ENCODE peak calls at places on chromosomes 2 and 18, in five cellular contexts. One of them, this sample, is unnamed.

GRCh38 chr18:1544016-1544415 is 639.3 kb downstream of the ADCYAP1 start:
- DNase-seq in H9: no peak
- DNase-seq in IMR-90: no peak
- DNase-seq in neuronal stem cell: no peak
- DNase-seq in mesenchymal stem cell: no peak
- DNase-seq in this sample: no peak

GRCh38 chr2:188787661-188788044 is 186.5 kb upstream of the COL3A1 start:
- DNase-seq in H9: no peak
- DNase-seq in IMR-90: no peak
- DNase-seq in neuronal stem cell: no peak
- DNase-seq in mesenchymal stem cell: peak
- DNase-seq in this sample: no peak

GRCh38 chr2:52429740-52430139 is 1337.9 kb upstream of the CHAC2 start:
- DNase-seq in H9: no peak
- DNase-seq in IMR-90: peak
- DNase-seq in neuronal stem cell: no peak
- DNase-seq in mesenchymal stem cell: no peak
- DNase-seq in this sample: no peak

GRCh38 chr2:208208335-208209085 is 18.7 kb upstream of the C2orf80 start:
- DNase-seq in H9: no peak
- DNase-seq in IMR-90: no peak
- DNase-seq in neuronal stem cell: no peak
- DNase-seq in mesenchymal stem cell: no peak
- DNase-seq in this sample: no peak

GRCh38 chr2:166468124-166469024 is 25.7 kb downstream of the SCN7A start:
- DNase-seq in H9: no peak
- DNase-seq in IMR-90: no peak
- DNase-seq in neuronal stem cell: no peak
- DNase-seq in mesenchymal stem cell: peak
- DNase-seq in this sample: no peak

GRCh38 chr2:121099329-121100318 is 185.4 kb downstream of the TFCP2L1 start:
- DNase-seq in H9: peak
- DNase-seq in IMR-90: no peak
- DNase-seq in neuronal stem cell: no peak
- DNase-seq in mesenchymal stem cell: no peak
- DNase-seq in this sample: peak

GRCh38 chr2:230913812-230914211 is 11.2 kb downstream of the GPR55 start:
- DNase-seq in H9: peak
- DNase-seq in IMR-90: no peak
- DNase-seq in neuronal stem cell: no peak
- DNase-seq in mesenchymal stem cell: no peak
- DNase-seq in this sample: no peak

GRCh38 chr2:121825003-121825950 is 69.8 kb downstream of the TSN start:
- DNase-seq in H9: peak
- DNase-seq in IMR-90: no peak
- DNase-seq in neuronal stem cell: no peak
- DNase-seq in mesenchymal stem cell: no peak
- DNase-seq in this sample: no peak

GRCh38 chr18:3652380-3653262 is 202.6 kb downstream of the TGIF1 start:
- DNase-seq in H9: peak
- DNase-seq in IMR-90: peak
- DNase-seq in neuronal stem cell: no peak
- DNase-seq in mesenchymal stem cell: peak
- DNase-seq in this sample: peak

GRCh38 chr2:51028829-51029228 is 3.1 kb downstream of the NRXN1 start:
- DNase-seq in H9: no peak
- DNase-seq in IMR-90: peak
- DNase-seq in neuronal stem cell: no peak
- DNase-seq in mesenchymal stem cell: no peak
- DNase-seq in this sample: peak

GRCh38 chr2:28639836-28640235 is 111.8 kb upstream of the PPP1CB start:
- DNase-seq in H9: no peak
- DNase-seq in IMR-90: no peak
- DNase-seq in neuronal stem cell: no peak
- DNase-seq in mesenchymal stem cell: no peak
- DNase-seq in this sample: peak

DNA sequence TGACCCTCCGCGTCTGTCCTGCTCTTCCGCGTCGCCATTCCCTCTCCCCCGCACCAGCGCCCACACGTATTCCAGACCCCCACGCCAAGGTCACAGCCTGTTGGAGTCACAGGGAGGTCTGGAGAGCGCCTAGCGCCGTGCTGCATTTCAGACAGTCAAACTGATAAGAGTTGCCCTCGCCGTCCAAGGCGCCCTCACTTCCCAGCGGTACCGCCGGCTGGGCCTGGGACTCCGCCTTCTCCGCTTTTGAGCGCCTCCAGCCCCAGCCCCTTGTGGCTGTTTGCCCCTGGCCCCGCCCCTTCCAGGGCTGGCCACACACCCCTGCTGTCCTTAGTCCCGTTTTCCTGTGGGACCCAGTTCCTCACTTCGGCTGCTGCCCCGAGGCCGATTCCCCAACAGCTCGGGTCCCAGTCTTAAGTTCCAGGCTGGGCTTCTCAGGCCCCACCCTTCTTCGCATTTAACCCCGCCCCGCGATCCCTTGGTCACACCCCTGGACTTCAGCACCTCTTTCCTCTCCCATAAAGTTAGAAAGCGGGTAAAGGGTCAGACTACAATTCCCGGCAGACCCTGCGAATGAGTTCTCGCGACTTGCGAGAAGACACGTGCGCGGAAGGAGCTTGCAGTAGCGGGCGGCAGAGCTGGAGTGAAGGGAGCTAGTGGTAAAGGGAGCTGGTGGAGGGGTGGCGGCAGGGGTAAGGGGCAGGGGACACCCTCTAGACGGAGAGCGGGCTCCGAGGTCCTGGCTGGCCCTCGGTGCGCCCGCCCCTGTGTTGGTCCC is at the start of gene GMPPA:
- DNase-seq in H9: peak
- DNase-seq in IMR-90: peak
- DNase-seq in neuronal stem cell: peak
- DNase-seq in mesenchymal stem cell: peak
- DNase-seq in this sample: peak
- H3K18ac ChIP-seq in H9: no peak
- H3K18ac ChIP-seq in IMR-90: peak
- H3K18ac ChIP-seq in neuronal stem cell: peak
- H3K18ac ChIP-seq in mesenchymal stem cell: peak
- H3K18ac ChIP-seq in this sample: peak

DNA sequence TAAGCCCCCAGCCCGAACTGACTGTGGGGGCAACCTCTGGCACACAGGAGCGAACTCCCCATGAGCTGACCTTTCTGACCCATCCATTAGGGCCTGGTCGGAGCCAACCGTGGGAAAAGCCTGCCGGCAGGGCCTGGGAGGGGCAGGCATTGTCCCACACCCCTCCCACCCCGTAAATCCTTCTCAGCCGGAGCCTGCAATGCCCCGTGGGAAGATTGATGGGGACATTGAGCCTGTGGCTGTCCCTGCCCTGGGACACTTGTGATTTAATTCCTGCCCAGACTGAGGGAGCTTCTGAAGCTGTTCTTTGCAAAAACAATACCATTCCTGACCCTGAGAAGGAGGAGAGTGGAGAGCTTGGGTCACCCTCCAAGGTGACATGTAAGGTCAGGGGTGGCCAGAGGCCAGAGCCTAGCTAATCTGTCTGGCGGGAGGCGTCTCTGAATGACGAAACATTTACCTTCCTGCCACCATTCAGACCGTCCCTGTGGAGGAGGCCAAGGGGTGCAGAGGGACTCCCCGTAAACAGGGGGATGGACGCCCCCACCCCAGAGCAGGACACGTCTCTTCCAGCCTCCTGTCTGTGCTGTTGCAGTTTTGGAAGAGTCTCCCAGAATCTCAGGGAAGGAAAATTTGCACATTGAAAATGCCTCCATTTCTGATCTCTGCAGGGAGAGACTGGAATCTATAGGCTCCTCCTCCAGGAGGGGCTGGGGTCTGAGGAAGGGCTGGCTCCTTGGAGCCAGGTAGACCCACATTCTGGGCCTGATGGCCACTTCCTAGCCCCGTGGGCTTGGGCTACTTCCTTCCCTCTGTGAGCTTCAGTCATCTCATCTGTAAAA is 51.2 kb upstream of the HS6ST1 start:
- DNase-seq in H9: no peak
- DNase-seq in IMR-90: no peak
- DNase-seq in neuronal stem cell: peak
- DNase-seq in mesenchymal stem cell: no peak
- DNase-seq in this sample: no peak
- H3K18ac ChIP-seq in H9: no peak
- H3K18ac ChIP-seq in IMR-90: no peak
- H3K18ac ChIP-seq in neuronal stem cell: peak
- H3K18ac ChIP-seq in mesenchymal stem cell: peak
- H3K18ac ChIP-seq in this sample: no peak

GRCh38 chr18:74598350-74599001 is 806 bp downstream of the ZNF407 start:
- DNase-seq in H9: peak
- DNase-seq in IMR-90: peak
- DNase-seq in neuronal stem cell: peak
- DNase-seq in mesenchymal stem cell: peak
- DNase-seq in this sample: peak
- H3K18ac ChIP-seq in H9: no peak
- H3K18ac ChIP-seq in IMR-90: peak
- H3K18ac ChIP-seq in neuronal stem cell: peak
- H3K18ac ChIP-seq in mesenchymal stem cell: peak
- H3K18ac ChIP-seq in this sample: peak

DNA sequence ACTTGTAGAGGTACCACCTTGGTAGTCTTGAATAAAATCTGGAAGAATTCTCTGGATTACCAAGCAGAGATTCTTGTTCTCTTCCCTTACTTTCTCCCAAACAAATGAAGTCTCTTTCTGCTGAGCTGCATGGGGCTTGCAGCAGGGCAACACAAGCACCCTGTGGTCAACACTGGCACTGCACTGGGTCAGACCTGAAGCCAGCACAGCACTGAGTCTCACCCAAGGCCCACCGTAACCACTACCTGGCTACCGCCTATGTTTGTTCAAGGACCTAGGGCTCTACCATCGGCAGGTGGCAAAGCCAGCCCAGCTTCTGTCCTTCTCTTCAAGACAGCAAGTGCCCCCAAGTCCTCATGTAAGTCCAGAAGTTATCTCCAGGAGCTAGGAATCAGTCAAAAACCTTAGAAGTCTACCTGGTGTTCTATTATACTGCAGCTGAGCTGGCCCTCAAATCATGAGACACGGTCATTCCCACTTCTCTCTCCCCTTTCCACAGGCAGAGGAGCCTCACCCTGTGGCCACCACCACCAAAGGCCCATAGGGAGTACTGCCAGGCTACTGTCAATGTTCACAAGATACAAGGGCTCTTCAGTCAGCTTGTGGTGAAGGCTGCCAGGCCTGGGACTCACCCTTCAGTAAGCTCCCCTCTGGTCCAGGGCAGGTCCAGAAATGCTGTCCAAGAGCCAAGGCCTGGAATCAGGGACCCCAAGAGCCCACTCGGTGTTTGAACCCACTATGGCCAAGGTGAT is 18.4 kb downstream of the VPS54 start:
- DNase-seq in H9: peak
- DNase-seq in IMR-90: no peak
- DNase-seq in neuronal stem cell: no peak
- DNase-seq in mesenchymal stem cell: no peak
- DNase-seq in this sample: peak
- H3K18ac ChIP-seq in H9: no peak
- H3K18ac ChIP-seq in IMR-90: no peak
- H3K18ac ChIP-seq in neuronal stem cell: no peak
- H3K18ac ChIP-seq in mesenchymal stem cell: no peak
- H3K18ac ChIP-seq in this sample: no peak

GRCh38 chr2:10814571-10815331 is 2.2 kb upstream of the PDIA6 start:
- DNase-seq in H9: no peak
- DNase-seq in IMR-90: no peak
- DNase-seq in neuronal stem cell: no peak
- DNase-seq in mesenchymal stem cell: no peak
- DNase-seq in this sample: peak

GRCh38 chr2:10811552-10811951 is 1.0 kb downstream of the PDIA6 start:
- DNase-seq in H9: no peak
- DNase-seq in IMR-90: no peak
- DNase-seq in neuronal stem cell: no peak
- DNase-seq in mesenchymal stem cell: peak
- DNase-seq in this sample: peak

GRCh38 chr2:10814142-10814541 is 1.6 kb upstream of the PDIA6 start:
- DNase-seq in H9: peak
- DNase-seq in IMR-90: no peak
- DNase-seq in neuronal stem cell: no peak
- DNase-seq in mesenchymal stem cell: no peak
- DNase-seq in this sample: no peak

GRCh38 chr2:10812362-10813084 is at the start of gene PDIA6:
- DNase-seq in H9: peak
- DNase-seq in IMR-90: peak
- DNase-seq in neuronal stem cell: peak
- DNase-seq in mesenchymal stem cell: peak
- DNase-seq in this sample: peak

DNA sequence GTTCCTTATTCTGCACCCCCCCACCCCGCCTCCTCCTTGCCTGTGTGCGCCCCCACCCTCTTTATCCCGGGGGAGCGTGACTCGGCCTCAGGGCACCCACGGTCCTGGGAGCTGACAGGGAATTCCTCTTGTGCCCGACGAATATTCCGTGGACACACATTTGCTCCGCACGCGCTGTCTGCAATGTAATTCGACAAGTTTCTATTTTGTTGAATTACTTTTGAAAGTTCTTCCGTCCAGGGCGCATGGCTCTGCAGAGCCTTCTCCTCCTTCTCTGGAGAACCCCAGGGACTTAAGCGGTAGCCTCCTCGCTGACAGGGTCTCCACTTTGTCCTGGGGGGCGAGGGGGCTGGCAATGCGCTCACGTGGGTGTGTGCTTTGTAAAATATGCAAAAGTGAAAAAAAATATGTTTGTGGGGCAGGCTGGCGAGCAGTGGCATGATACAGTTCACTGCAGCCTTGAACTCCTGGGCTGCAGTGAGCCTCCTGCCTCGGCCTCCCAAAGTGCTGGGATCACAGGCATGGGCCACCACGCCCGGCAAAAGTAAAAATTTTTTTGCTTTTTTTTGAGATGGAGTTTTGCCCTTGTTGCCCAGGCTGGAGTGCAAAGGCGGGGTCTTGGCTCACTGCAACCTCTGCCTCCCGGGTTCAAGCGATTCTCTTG is 632 bp upstream of the PDIA6 start:
- DNase-seq in H9: no peak
- DNase-seq in IMR-90: peak
- DNase-seq in neuronal stem cell: no peak
- DNase-seq in mesenchymal stem cell: no peak
- DNase-seq in this sample: no peak
- H3K18ac ChIP-seq in H9: no peak
- H3K18ac ChIP-seq in IMR-90: peak
- H3K18ac ChIP-seq in neuronal stem cell: peak
- H3K18ac ChIP-seq in mesenchymal stem cell: peak
- H3K18ac ChIP-seq in this sample: peak

This sample was measured in mesendoderm.